ENCODE peak calls at places on chromosomes 13 and 19, in eight cellular contexts. One of them, this sample, is unnamed.

GRCh38 chr19:16540948-16541347 is 1.3 kb downstream of the CHERP start:
- DNase-seq in cardiac muscle cell: no peak
- DNase-seq in GM10248: no peak
- DNase-seq in GM18507: no peak
- DNase-seq in BJ: no peak
- DNase-seq in activated CD8-positive, alpha-beta memory T cell treated with anti-CD3 and anti-CD28 coated beads for 1 hour: no peak
- DNase-seq in kidney: no peak
- DNase-seq in body of pancreas: no peak
- DNase-seq in this sample: no peak

GRCh38 chr13:59024434-59024833 is 1139.3 kb downstream of the DIAPH3 start:
- DNase-seq in cardiac muscle cell: no peak
- DNase-seq in GM10248: no peak
- DNase-seq in GM18507: no peak
- DNase-seq in BJ: no peak
- DNase-seq in activated CD8-positive, alpha-beta memory T cell treated with anti-CD3 and anti-CD28 coated beads for 1 hour: no peak
- DNase-seq in kidney: no peak
- DNase-seq in body of pancreas: no peak
- DNase-seq in this sample: no peak

GRCh38 chr19:56071151-56071550 is 49.9 kb downstream of the ZNF787 start:
- DNase-seq in cardiac muscle cell: no peak
- DNase-seq in GM10248: no peak
- DNase-seq in GM18507: no peak
- DNase-seq in BJ: no peak
- DNase-seq in activated CD8-positive, alpha-beta memory T cell treated with anti-CD3 and anti-CD28 coated beads for 1 hour: no peak
- DNase-seq in kidney: no peak
- DNase-seq in body of pancreas: no peak
- DNase-seq in this sample: no peak

GRCh38 chr19:28420731-28421550 is 792.0 kb downstream of the UQCRFS1 start:
- DNase-seq in cardiac muscle cell: no peak
- DNase-seq in GM10248: no peak
- DNase-seq in GM18507: no peak
- DNase-seq in BJ: no peak
- DNase-seq in activated CD8-positive, alpha-beta memory T cell treated with anti-CD3 and anti-CD28 coated beads for 1 hour: no peak
- DNase-seq in kidney: no peak
- DNase-seq in body of pancreas: no peak
- DNase-seq in this sample: no peak

GRCh38 chr19:7869453-7869909 is 4.7 kb downstream of the PRR36 start:
- DNase-seq in cardiac muscle cell: peak
- DNase-seq in GM10248: peak
- DNase-seq in GM18507: peak
- DNase-seq in BJ: no peak
- DNase-seq in activated CD8-positive, alpha-beta memory T cell treated with anti-CD3 and anti-CD28 coated beads for 1 hour: peak
- DNase-seq in kidney: peak
- DNase-seq in body of pancreas: peak
- DNase-seq in this sample: no peak

GRCh38 chr19:1503089-1503924 is 9.5 kb downstream of the ADAMTSL5 start:
- DNase-seq in cardiac muscle cell: peak
- DNase-seq in GM10248: peak
- DNase-seq in GM18507: no peak
- DNase-seq in BJ: no peak
- DNase-seq in activated CD8-positive, alpha-beta memory T cell treated with anti-CD3 and anti-CD28 coated beads for 1 hour: peak
- DNase-seq in kidney: no peak
- DNase-seq in body of pancreas: peak
- DNase-seq in this sample: no peak

GRCh38 chr13:75790198-75790970 is 154.3 kb downstream of the LMO7 start:
- DNase-seq in cardiac muscle cell: no peak
- DNase-seq in GM10248: no peak
- DNase-seq in GM18507: no peak
- DNase-seq in BJ: no peak
- DNase-seq in activated CD8-positive, alpha-beta memory T cell treated with anti-CD3 and anti-CD28 coated beads for 1 hour: no peak
- DNase-seq in kidney: no peak
- DNase-seq in body of pancreas: no peak
- DNase-seq in this sample: no peak

GRCh38 chr13:85314686-85315085 is 484.5 kb downstream of the SLITRK6 start:
- DNase-seq in cardiac muscle cell: no peak
- DNase-seq in GM10248: no peak
- DNase-seq in GM18507: no peak
- DNase-seq in BJ: no peak
- DNase-seq in activated CD8-positive, alpha-beta memory T cell treated with anti-CD3 and anti-CD28 coated beads for 1 hour: no peak
- DNase-seq in kidney: no peak
- DNase-seq in body of pancreas: no peak
- DNase-seq in this sample: peak

GRCh38 chr19:38527466-38528136 is 90.2 kb downstream of the MAP4K1 start:
- DNase-seq in cardiac muscle cell: no peak
- DNase-seq in GM10248: no peak
- DNase-seq in GM18507: no peak
- DNase-seq in BJ: no peak
- DNase-seq in activated CD8-positive, alpha-beta memory T cell treated with anti-CD3 and anti-CD28 coated beads for 1 hour: no peak
- DNase-seq in kidney: no peak
- DNase-seq in body of pancreas: no peak
- DNase-seq in this sample: no peak

GRCh38 chr19:48103922-48104321 is 6.7 kb downstream of the PLA2G4C start:
- DNase-seq in cardiac muscle cell: no peak
- DNase-seq in GM10248: no peak
- DNase-seq in GM18507: no peak
- DNase-seq in BJ: no peak
- DNase-seq in activated CD8-positive, alpha-beta memory T cell treated with anti-CD3 and anti-CD28 coated beads for 1 hour: no peak
- DNase-seq in kidney: no peak
- DNase-seq in body of pancreas: no peak
- DNase-seq in this sample: no peak

GRCh38 chr19:49361438-49362047 is 673 bp downstream of the TEAD2 start:
- DNase-seq in cardiac muscle cell: peak
- DNase-seq in GM10248: peak
- DNase-seq in GM18507: no peak
- DNase-seq in BJ: peak
- DNase-seq in activated CD8-positive, alpha-beta memory T cell treated with anti-CD3 and anti-CD28 coated beads for 1 hour: no peak
- DNase-seq in kidney: peak
- DNase-seq in body of pancreas: peak
- DNase-seq in this sample: no peak